ENCODE peak calls at places on chromosome 3, in six cellular contexts. C, B, P, J, U and V are unnamed samples.

GRCh38 chr3:12135029-12135634 is 23.6 kb downstream of the TIMP4 start:
- DNase-seq in C (peak; percentile 58), U (peak; percentile 92), P (peak; percentile 84), J (peak; percentile 77), B (peak; percentile 83), V (peak; percentile 71)

GRCh38 chr3:106294121-106294520 is 425.3 kb upstream of the CBLB start:
- DNase-seq in J (no peak), U (no peak), B (no peak), C (no peak), P (no peak), V (no peak)

GRCh38 chr3:46662771-46663551 is 30.5 kb downstream of the ALS2CL start:
- DNase-seq in C (peak; percentile 61), P (peak; percentile 49), J (no peak), B (no peak), U (peak; percentile 48), V (peak; percentile 27)

GRCh38 chr3:187902041-187902471 is 156.8 kb upstream of the BCL6 start:
- DNase-seq in P (peak; percentile 54), U (no peak), C (no peak), J (no peak), B (no peak), V (no peak)

GRCh38 chr3:62261800-62262199 is 111.5 kb downstream of the FEZF2 start:
- DNase-seq in U (no peak), J (no peak), P (no peak), C (no peak), B (no peak), V (no peak)

GRCh38 chr3:131386429-131386926 is 4.9 kb downstream of the NUDT16 start:
- DNase-seq in P (peak; percentile 89), C (peak; percentile 18), B (no peak), U (no peak), J (peak; percentile 83), V (no peak)

GRCh38 chr3:186784820-186785516 is 1.6 kb downstream of the EIF4A2 start:
- DNase-seq in B (no peak), C (no peak), J (no peak), P (no peak), U (no peak), V (peak; percentile 24)

GRCh38 chr3:48402281-48402732 is 27.6 kb downstream of the PLXNB1 start:
- DNase-seq in C (peak; percentile 94), J (peak; percentile 61), P (peak; percentile 82), B (peak; percentile 77), U (no peak), V (peak; percentile 95)

GRCh38 chr3:189809583-189809982 is 178.4 kb downstream of the TP63 start:
- DNase-seq in B (no peak), C (no peak), U (no peak), P (no peak), J (no peak), V (no peak)

GRCh38 chr3:126846316-126846715 is 136.6 kb upstream of the PLXNA1 start:
- DNase-seq in U (peak; percentile 20), P (no peak), B (peak; percentile 26), C (peak; percentile 43), J (no peak), V (peak; percentile 84)

GRCh38 chr3:195151866-195152526 is 119.0 kb downstream of the XXYLT1 start:
- DNase-seq in P (no peak), B (peak; percentile 84), U (peak; percentile 40), C (peak; percentile 68), J (no peak), V (peak; percentile 82)

GRCh38 chr3:95725770-95726169 is 1088.6 kb upstream of the EPHA6 start:
- DNase-seq in P (no peak), J (no peak), B (no peak), U (no peak), C (no peak), V (no peak)

GRCh38 chr3:140942221-140943104 is 827 bp downstream of the SLC25A36 start:
- DNase-seq in P (peak; percentile 72), B (peak; percentile 40), C (peak; percentile 54), U (peak; percentile 90), J (peak; percentile 71), V (peak; percentile 55)

GRCh38 chr3:195010551-195011100 is 260.3 kb downstream of the XXYLT1 start:
- DNase-seq in P (peak; percentile 29), C (no peak), U (peak; percentile 19), B (no peak), J (no peak), V (no peak)

GRCh38 chr3:171813897-171814460 is 3.7 kb upstream of the PLD1 start:
- DNase-seq in P (no peak), J (no peak), C (peak; percentile 82), B (no peak), U (no peak), V (peak; percentile 46)
- H3K4me3 ChIP-seq in P (no peak overlapping the region), J (no peak overlapping the region), C (no peak overlapping the region), B (no peak overlapping the region), U (no peak overlapping the region), V (no peak overlapping the region)

GRCh38 chr3:178455264-178455663 is 81.0 kb upstream of the KCNMB2 start:
- DNase-seq in B (no peak), J (no peak), P (no peak), U (no peak), C (no peak), V (peak; percentile 4)

GRCh38 chr3:178454714-178455113 is 81.5 kb upstream of the KCNMB2 start:
- DNase-seq in C (peak; percentile 56), J (peak; percentile 82), P (no peak), U (no peak), B (no peak), V (peak; percentile 47)

GRCh38 chr3:178455966-178456365 is 80.3 kb upstream of the KCNMB2 start:
- DNase-seq in C (no peak), P (no peak), B (no peak), J (no peak), U (no peak), V (no peak)

GRCh38 chr3:178457506-178457905 is 78.7 kb upstream of the KCNMB2 start:
- DNase-seq in P (no peak), C (no peak), U (no peak), B (no peak), J (no peak), V (no peak)

GRCh38 chr3:178456942-178457341 is 79.3 kb upstream of the KCNMB2 start:
- DNase-seq in J (no peak), C (no peak), B (no peak), P (no peak), U (no peak), V (no peak)
- H3K4me3 ChIP-seq in J (no peak overlapping the region), C (no peak overlapping the region), B (no peak overlapping the region), P (no peak overlapping the region), U (no peak overlapping the region), V (no peak overlapping the region)

GRCh38 chr3:58013099-58013498 is 4.9 kb downstream of the FLNB start:
- DNase-seq in U (no peak), P (no peak), C (no peak), B (no peak), J (no peak), V (no peak)
- H3K4me3 ChIP-seq in U (peak overlapping the region; percentile 94), P (no peak overlapping the region), C (no peak overlapping the region), B (peak overlapping the region; percentile 96), J (no peak overlapping the region), V (no peak overlapping the region)

GRCh38 chr3:120678984-120679383 is 3.1 kb downstream of the HGD start:
- DNase-seq in J (no peak), P (no peak), C (no peak), B (no peak), U (no peak), V (no peak)
- H3K4me3 ChIP-seq in J (no peak overlapping the region), P (peak overlapping the region; percentile 57), C (no peak overlapping the region), B (no peak overlapping the region), U (peak overlapping the region; percentile 46), V (no peak overlapping the region)

GRCh38 chr3:68007621-68008226 is 353.3 kb upstream of the SUCLG2 start:
- DNase-seq in U (peak; percentile 84), C (no peak), J (no peak), B (no peak), P (no peak), V (no peak)
- H3K4me3 ChIP-seq in U (peak overlapping the region; percentile 77), C (no peak overlapping the region), J (peak overlapping the region; percentile 24), B (no peak overlapping the region), P (peak overlapping the region; percentile 49), V (peak overlapping the region; percentile 9)

DNA sequence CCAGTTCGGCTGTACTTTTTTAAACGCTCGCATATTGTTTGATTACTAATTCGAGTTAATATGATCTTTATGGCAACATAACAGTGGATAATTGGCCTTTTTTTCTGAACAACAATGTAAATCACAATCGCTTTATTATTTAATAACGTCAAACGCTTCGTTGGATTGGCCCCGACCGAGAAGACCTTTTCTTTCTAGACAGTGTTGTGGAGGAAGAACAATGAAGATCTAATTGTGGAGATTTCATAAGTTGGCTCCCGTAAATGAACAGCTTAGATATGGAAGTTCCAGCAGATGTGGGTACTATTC is 12.7 kb downstream of the SOX2 start:
- DNase-seq in U (no peak), J (no peak), P (no peak), B (no peak), C (no peak), V (no peak)
- H3K4me3 ChIP-seq in U (no peak overlapping the region), J (no peak overlapping the region), P (no peak overlapping the region), B (no peak overlapping the region), C (no peak overlapping the region), V (no peak overlapping the region)

DNA sequence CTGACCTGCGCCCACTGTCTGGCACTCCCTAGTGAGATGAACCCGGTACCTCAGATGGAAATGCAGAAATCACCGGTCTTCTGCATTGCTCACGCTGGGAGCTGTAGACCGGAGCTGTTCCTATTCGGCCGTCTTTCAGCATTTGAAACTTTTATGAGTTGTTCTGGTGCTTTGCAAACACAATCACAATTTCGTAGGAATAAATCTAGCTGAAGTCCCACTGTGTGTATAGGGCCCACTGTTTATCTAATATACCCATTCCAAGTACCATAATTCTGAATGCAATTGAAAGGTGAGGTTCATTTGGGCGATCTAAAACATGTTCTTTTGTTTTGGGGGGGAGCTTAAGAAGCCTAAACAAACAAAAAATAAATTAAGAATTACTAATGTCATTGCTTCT is 572.1 kb downstream of the FGF12 start:
- DNase-seq in U (no peak), P (no peak), J (no peak), B (no peak), C (no peak), V (no peak)
- H3K4me3 ChIP-seq in U (peak overlapping the region; percentile 67), P (no peak overlapping the region), J (peak overlapping the region; percentile 43), B (peak overlapping the region; percentile 35), C (no peak overlapping the region), V (no peak overlapping the region)

GRCh38 chr3:39505866-39506738 is 38.6 kb downstream of the MOBP start:
- DNase-seq in J (no peak), B (no peak), P (no peak), U (peak; percentile 80), C (no peak), V (peak; percentile 77)

GRCh38 chr3:39499651-39500273 is 32.3 kb downstream of the MOBP start:
- DNase-seq in C (no peak), U (no peak), J (no peak), B (no peak), P (no peak), V (no peak)

GRCh38 chr3:39502838-39503145 is 35.3 kb downstream of the MOBP start:
- DNase-seq in J (no peak), P (no peak), B (no peak), U (no peak), C (no peak), V (no peak)

GRCh38 chr3:39501059-39501458 is 33.6 kb downstream of the MOBP start:
- DNase-seq in P (no peak), U (no peak), J (no peak), C (no peak), B (no peak), V (no peak)

GRCh38 chr3:39501982-39502837 is 34.7 kb downstream of the MOBP start:
- DNase-seq in J (no peak), C (no peak), P (no peak), B (no peak), U (no peak), V (no peak)
- H3K4me3 ChIP-seq in J (peak overlapping the region; percentile 12), C (no peak overlapping the region), P (no peak overlapping the region), B (no peak overlapping the region), U (no peak overlapping the region), V (no peak overlapping the region)